ENCODE peak calls at places on chromosome 19, in four cellular contexts. I is BJ, Q is NCI-H2227 treated with DMSO at 0.1 percent for 48 hours, T is bronchial epithelial cell. A is an unnamed sample.

GRCh38 chr19:3615524-3616135 is 9.0 kb upstream of the TBXA2R start:
- DNase-seq in I (no peak), Q (no peak), T (no peak), A (no peak)

GRCh38 chr19:15812059-15812722 is 3.3 kb downstream of the OR10H1 start:
- DNase-seq in T (peak; percentile 28), Q (no peak), I (no peak), A (peak; percentile 24)

GRCh38 chr19:48510421-48511268 is 990 bp downstream of the LMTK3 start:
- DNase-seq in T (peak; percentile 29), I (no peak), Q (peak; percentile 44), A (peak; percentile 73)

GRCh38 chr19:11410682-11411081 is 8.4 kb downstream of the RGL3 start:
- DNase-seq in T (peak; percentile 17), Q (no peak), I (no peak), A (no peak)

GRCh38 chr19:44582581-44583265 is 30.6 kb upstream of the IGSF23 start:
- DNase-seq in I (no peak), T (peak; percentile 25), Q (no peak), A (no peak)

GRCh38 chr19:13849991-13850909 is 26.7 kb upstream of the NANOS3 start:
- DNase-seq in I (no peak), T (no peak), Q (peak; percentile 52), A (peak; percentile 79)

GRCh38 chr19:4414144-4414799 is 11.8 kb downstream of the CHAF1A start:
- DNase-seq in Q (no peak), T (peak; percentile 41), I (no peak), A (no peak)

GRCh38 chr19:41928221-41928683 is at the start of gene ERFL:
- DNase-seq in I (no peak), Q (no peak), T (no peak), A (no peak)

GRCh38 chr19:45101796-45102195 is 8.8 kb downstream of the PPP1R37 start:
- DNase-seq in Q (no peak), T (no peak), I (no peak), A (no peak)

GRCh38 chr19:54429545-54430227 is 14.4 kb downstream of the TTYH1 start:
- DNase-seq in Q (no peak), T (no peak), I (no peak), A (no peak)

GRCh38 chr19:11420429-11420893 is 1.3 kb upstream of the RGL3 start:
- DNase-seq in I (no peak), T (no peak), Q (peak; percentile 17), A (no peak)

GRCh38 chr19:49920624-49921363 is 8.2 kb upstream of the ATF5 start:
- DNase-seq in T (no peak), I (no peak), Q (no peak), A (no peak)

GRCh38 chr19:56720281-56720680 is 48.7 kb upstream of the ZNF835 start:
- DNase-seq in I (no peak), T (no peak), Q (peak; percentile 98), A (no peak)

GRCh38 chr19:13087795-13088537 is 14.7 kb downstream of the LYL1 start:
- DNase-seq in T (no peak), Q (no peak), I (no peak), A (no peak)

GRCh38 chr19:12544401-12544876 is 6.8 kb downstream of the ZNF564 start:
- DNase-seq in T (no peak), Q (no peak), I (no peak), A (no peak)

GRCh38 chr19:2250765-2251576 is 1.8 kb downstream of the AMH start:
- DNase-seq in I (no peak), T (no peak), Q (no peak), A (no peak)

GRCh38 chr19:950352-951066 is 24.7 kb downstream of the ARID3A start:
- DNase-seq in Q (no peak), I (no peak), T (no peak), A (no peak)

GRCh38 chr19:10007811-10008211 is 2.5 kb downstream of the COL5A3 start:
- DNase-seq in T (no peak), Q (no peak), I (peak; percentile 49), A (no peak)

GRCh38 chr19:17394891-17395415 is 957 bp upstream of the CCDC194 start:
- DNase-seq in I (no peak), T (peak; percentile 29), Q (no peak), A (no peak)

GRCh38 chr19:31352296-31352781 is 3.1 kb upstream of the TSHZ3 start:
- DNase-seq in Q (no peak), T (no peak), I (no peak), A (no peak)

GRCh38 chr19:48724796-48725753 is 5.5 kb upstream of the MAMSTR start:
- DNase-seq in I (peak; percentile 26), Q (no peak), T (peak; percentile 91), A (peak; percentile 23)

GRCh38 chr19:12969292-12969988 is at the start of gene DAND5:
- DNase-seq in I (no peak), Q (no peak), T (no peak), A (no peak)

GRCh38 chr19:3507371-3508120 is 1.4 kb downstream of the FZR1 start:
- DNase-seq in Q (no peak), T (no peak), I (no peak), A (no peak)

GRCh38 chr19:53878786-53879144 is 3.2 kb upstream of the PRKCG start:
- DNase-seq in Q (peak; percentile 69), I (no peak), T (no peak), A (no peak)

GRCh38 chr19:48381178-48381950 is 10.0 kb downstream of the KDELR1 start:
- DNase-seq in T (no peak), Q (no peak), I (no peak), A (no peak)

GRCh38 chr19:15177269-15178116 is 23.3 kb downstream of the NOTCH3 start:
- DNase-seq in Q (peak; percentile 47), T (peak; percentile 45), I (peak; percentile 6), A (peak; percentile 82)

GRCh38 chr19:6101291-6101690 is 9.0 kb downstream of the RFX2 start:
- DNase-seq in Q (no peak), I (no peak), T (no peak), A (no peak)

A was measured in effector memory CD8-positive, alpha-beta T cell.